ENCODE peak calls at places on chromosomes 2 and 18, in nine cellular contexts. W is AG04450; P is CD8-positive, alpha-beta memory T cell; A is iPS-NIHi11; L is adrenal gland; Y is EL; C is NCI-H2171 treated with DMSO at 0.1 percent for 48 hours; S is naive B cell; V is effector memory CD4-positive, alpha-beta T cell. F is an unnamed sample.

GRCh38 chr2:1055014-1055595 is 104.5 kb downstream of the SNTG2 start:
- DNase-seq in C (no peak), S (no peak), P (no peak), A (no peak), Y (peak; percentile 94), V (no peak), L (no peak), W (peak; percentile 85), F (no peak)

GRCh38 chr18:79203017-79203605 is 133.9 kb downstream of the ATP9B start:
- DNase-seq in Y (peak; percentile 6), L (no peak), P (no peak), S (no peak), W (no peak), V (no peak), A (no peak), C (no peak), F (no peak)

GRCh38 chr18:63262369-63263335 is 56.9 kb downstream of the BCL2 start:
- DNase-seq in S (no peak), Y (no peak), L (no peak), W (no peak), A (no peak), C (no peak), P (no peak), V (no peak), F (no peak)

GRCh38 chr2:219213486-219214071 is 5.2 kb downstream of the ABCB6 start:
- DNase-seq in W (no peak), S (no peak), L (no peak), P (no peak), A (no peak), V (no peak), Y (no peak), C (no peak), F (no peak)

GRCh38 chr2:23330214-23330613 is 54.8 kb upstream of the KLHL29 start:
- DNase-seq in Y (peak; percentile 33), A (peak; percentile 85), P (no peak), S (no peak), W (no peak), L (no peak), C (no peak), V (no peak), F (no peak)

GRCh38 chr2:188181884-188182283 is 109.8 kb upstream of the GULP1 start:
- DNase-seq in P (no peak), S (no peak), V (no peak), A (no peak), C (no peak), W (no peak), Y (no peak), L (no peak), F (no peak)

GRCh38 chr2:159226059-159226461 is 60.4 kb downstream of the WDSUB1 start:
- DNase-seq in S (no peak), Y (peak; percentile 69), W (no peak), C (no peak), P (no peak), A (no peak), L (no peak), V (no peak), F (peak; percentile 22)

GRCh38 chr18:56565596-56566355 is 72.6 kb downstream of the TXNL1 start:
- DNase-seq in P (no peak), A (no peak), L (no peak), W (peak; percentile 72), V (no peak), C (no peak), S (no peak), Y (peak; percentile 79), F (no peak)

GRCh38 chr2:217393585-217394032 is 533.7 kb upstream of the TNP1 start:
- DNase-seq in P (no peak), A (no peak), Y (peak; percentile 88), S (no peak), W (peak; percentile 95), L (peak; percentile 84), V (no peak), C (no peak), F (no peak)

GRCh38 chr2:65686928-65687521 is 254.6 kb upstream of the SPRED2 start:
- DNase-seq in C (no peak), W (no peak), P (no peak), L (no peak), Y (no peak), V (no peak), S (no peak), A (peak; percentile 20), F (no peak)

GRCh38 chr2:135744761-135745314 is 3.2 kb downstream of the UBXN4 start:
- DNase-seq in A (peak; percentile 53), L (no peak), C (peak; percentile 49), Y (peak; percentile 56), V (no peak), P (peak; percentile 8), S (no peak), W (no peak), F (peak; percentile 18)

GRCh38 chr2:86417961-86418360 is 23.2 kb upstream of the KDM3A start:
- DNase-seq in Y (peak; percentile 23), V (no peak), S (no peak), C (no peak), A (no peak), W (no peak), L (no peak), P (no peak), F (no peak)

GRCh38 chr2:99431587-99432275 is 58.1 kb downstream of the REV1 start:
- DNase-seq in S (no peak), L (no peak), V (no peak), W (no peak), P (no peak), C (no peak), Y (no peak), A (no peak), F (no peak)

GRCh38 chr2:240707791-240708190 is 16.1 kb downstream of the AQP12A start:
- DNase-seq in V (no peak), C (no peak), A (no peak), P (no peak), Y (no peak), L (no peak), S (no peak), W (no peak), F (no peak)

GRCh38 chr2:172088245-172089004 is 3.1 kb downstream of the DLX1 start:
- DNase-seq in Y (no peak), C (no peak), A (no peak), V (no peak), P (peak; percentile 13), L (no peak), S (no peak), W (no peak), F (no peak)

GRCh38 chr18:53946561-53946960 is 277.9 kb downstream of the MBD2 start:
- DNase-seq in P (no peak), C (peak; percentile 59), Y (no peak), L (no peak), S (no peak), V (no peak), A (no peak), W (no peak), F (no peak)

GRCh38 chr2:12693509-12693908 is 23.2 kb upstream of the TRIB2 start:
- DNase-seq in P (no peak), L (no peak), Y (no peak), S (no peak), V (no peak), W (no peak), C (no peak), A (no peak), F (no peak)

GRCh38 chr2:197515277-197515797 is 529 bp upstream of the MOB4 start:
- DNase-seq in A (no peak), L (peak; percentile 54), C (peak; percentile 87), W (no peak), Y (no peak), V (no peak), P (no peak), S (no peak), F (no peak)

GRCh38 chr2:240249423-240250149 is 109.1 kb upstream of the OTOS start:
- DNase-seq in L (no peak), V (no peak), C (no peak), A (no peak), P (no peak), Y (no peak), S (no peak), W (no peak), F (no peak)

GRCh38 chr2:98212733-98213132 is 125.8 kb downstream of the VWA3B start:
- DNase-seq in P (no peak), Y (no peak), S (no peak), W (no peak), V (no peak), A (no peak), L (no peak), C (no peak), F (no peak)

GRCh38 chr2:34320056-34320455 is 721.0 kb upstream of the FAM98A start:
- DNase-seq in L (no peak), Y (no peak), C (no peak), S (no peak), V (no peak), P (no peak), W (no peak), A (no peak), F (no peak)

GRCh38 chr2:41038408-41038807 is 586.5 kb upstream of the SLC8A1 start:
- DNase-seq in Y (peak; percentile 54), A (no peak), V (no peak), W (no peak), C (no peak), S (no peak), L (no peak), P (no peak), F (no peak)

GRCh38 chr2:37084797-37085196 is 479 bp downstream of the GPATCH11 start:
- DNase-seq in W (no peak), A (no peak), P (no peak), L (no peak), S (no peak), Y (no peak), C (no peak), V (no peak), F (no peak)

GRCh38 chr2:85865539-85866164 is 23.1 kb downstream of the ST3GAL5 start:
- DNase-seq in L (no peak), A (no peak), C (peak; percentile 53), Y (no peak), V (no peak), W (no peak), S (no peak), P (no peak), F (no peak)

GRCh38 chr2:45554073-45554742 is 56.9 kb downstream of the SRBD1 start:
- DNase-seq in C (no peak), V (no peak), W (no peak), A (no peak), S (no peak), Y (peak; percentile 57), L (no peak), P (no peak), F (no peak)

GRCh38 chr18:22667616-22668422 is 250.1 kb upstream of the CTAGE1 start:
- DNase-seq in S (no peak), W (peak; percentile 83), V (no peak), Y (peak; percentile 97), C (no peak), A (no peak), L (no peak), P (no peak), F (no peak)

GRCh38 chr2:215590353-215590752 is 154.5 kb upstream of the FN1 start:
- DNase-seq in P (no peak), A (no peak), V (no peak), C (peak; percentile 81), L (no peak), W (no peak), S (no peak), Y (peak; percentile 57), F (no peak)

GRCh38 chr18:33231474-33232317 is 208.8 kb downstream of the CCDC178 start:
- DNase-seq in W (peak; percentile 24), Y (peak; percentile 11), V (no peak), L (peak; percentile 72), C (peak; percentile 81), A (peak; percentile 68), P (peak; percentile 18), S (peak; percentile 21), F (no peak)

GRCh38 chr18:25284278-25284677 is 67.7 kb downstream of the ZNF521 start:
- DNase-seq in S (no peak), P (no peak), L (no peak), W (no peak), C (no peak), A (no peak), Y (no peak), V (no peak), F (no peak)

GRCh38 chr2:152696476-152696875 is 20.8 kb downstream of the PRPF40A start:
- DNase-seq in W (no peak), P (no peak), L (no peak), Y (no peak), C (no peak), V (no peak), S (no peak), A (no peak), F (no peak)

GRCh38 chr18:32714571-32715148 is 58.2 kb downstream of the KLHL14 start:
- DNase-seq in V (no peak), A (peak; percentile 76), P (peak; percentile 8), Y (no peak), W (peak; percentile 23), S (peak; percentile 59), L (peak; percentile 29), C (peak; percentile 87), F (no peak)

F was measured in CD8-positive, alpha-beta T cell.